ENCODE peak calls at places on chromosomes 3 and 15, in seven cellular contexts. F is A673, D is AG20443, P is NCI-H2107, Z is HFFc6, C is heart right ventricle, V is HEK293T. I is an unnamed sample.

GRCh38 chr3:136979684-136980083 is 21.9 kb downstream of the IL20RB start:
- DNase-seq in F (no peak), D (peak; percentile 33), P (no peak), Z (peak; percentile 64), C (no peak), V (peak; percentile 5), I (no peak)

GRCh38 chr3:1609416-1609815 is 489.2 kb upstream of the CNTN4 start:
- DNase-seq in F (peak; percentile 12), D (no peak), P (peak; percentile 7), Z (no peak), C (no peak), V (no peak), I (no peak)

GRCh38 chr3:186107148-186108105 is 1.5 kb downstream of the ETV5 start:
- DNase-seq in F (peak; percentile 89), D (peak; percentile 67), P (peak; percentile 84), Z (peak; percentile 37), C (peak; percentile 58), V (peak; percentile 57), I (peak; percentile 69)

GRCh38 chr3:186825294-186825821 is 17.2 kb upstream of the ADIPOQ start:
- DNase-seq in F (peak; percentile 53), D (peak; percentile 57), P (peak; percentile 63), Z (peak; percentile 69), C (no peak), V (no peak), I (no peak)

GRCh38 chr3:140186421-140186920 is 251.5 kb downstream of the CLSTN2 start:
- DNase-seq in F (peak; percentile 39), D (peak; percentile 19), P (no peak), Z (peak; percentile 14), C (no peak), V (no peak), I (no peak)

GRCh38 chr15:42065008-42065407 is 29.4 kb downstream of the PLA2G4D start:
- DNase-seq in F (no peak), D (no peak), P (no peak), Z (no peak), C (peak; percentile 34), V (no peak), I (peak; percentile 64)

GRCh38 chr3:101849714-101850326 is 506 bp downstream of the NFKBIZ start:
- DNase-seq in F (peak; percentile 61), D (peak; percentile 48), P (peak; percentile 25), Z (no peak), C (peak; percentile 59), V (peak; percentile 55), I (no peak)

GRCh38 chr3:80190051-80190450 is 422.3 kb upstream of the ROBO1 start:
- DNase-seq in F (peak; percentile 93), D (no peak), P (no peak), Z (no peak), C (no peak), V (peak; percentile 45), I (no peak)

GRCh38 chr3:189580190-189580589 is 51.0 kb upstream of the TP63 start:
- DNase-seq in F (no peak), D (no peak), P (no peak), Z (no peak), C (no peak), V (no peak), I (no peak)

GRCh38 chr15:99403597-99403996 is 152.3 kb downstream of the LRRC28 start:
- DNase-seq in F (no peak), D (no peak), P (no peak), Z (no peak), C (no peak), V (no peak), I (no peak)

GRCh38 chr3:151169700-151170224 is 33.3 kb downstream of the GPR171 start:
- DNase-seq in F (no peak), D (peak; percentile 32), P (no peak), Z (no peak), C (peak; percentile 30), V (no peak), I (no peak)

GRCh38 chr15:67307889-67308597 is 53.5 kb downstream of the IQCH start:
- DNase-seq in F (peak; percentile 70), D (no peak), P (no peak), Z (no peak), C (no peak), V (no peak), I (no peak)

GRCh38 chr15:42707068-42707467 is 29.9 kb downstream of the CDAN1 start:
- DNase-seq in F (no peak), D (peak; percentile 6), P (no peak), Z (no peak), C (no peak), V (no peak), I (no peak)

GRCh38 chr3:149579838-149580542 is 77.8 kb downstream of the WWTR1 start:
- DNase-seq in F (no peak), D (peak; percentile 16), P (no peak), Z (peak; percentile 60), C (no peak), V (no peak), I (no peak)

GRCh38 chr15:78840661-78841060 is 29.4 kb upstream of the ADAMTS7 start:
- DNase-seq in F (peak; percentile 40), D (no peak), P (no peak), Z (peak; percentile 8), C (no peak), V (no peak), I (no peak)

GRCh38 chr15:85667491-85668424 is 127.0 kb downstream of the KLHL25 start:
- DNase-seq in F (peak; percentile 71), D (peak; percentile 84), P (no peak), Z (peak; percentile 100), C (no peak), V (no peak), I (peak; percentile 53)

GRCh38 chr3:11534011-11534782 is 109.5 kb downstream of the VGLL4 start:
- DNase-seq in F (no peak), D (no peak), P (no peak), Z (no peak), C (no peak), V (no peak), I (no peak)

GRCh38 chr3:183449391-183449790 is 21.0 kb upstream of the MCF2L2 start:
- DNase-seq in F (no peak), D (no peak), P (no peak), Z (peak; percentile 15), C (no peak), V (peak; percentile 11), I (peak; percentile 10)

GRCh38 chr3:93910085-93910484 is 63.6 kb downstream of the PROS1 start:
- DNase-seq in F (no peak), D (no peak), P (no peak), Z (no peak), C (no peak), V (no peak), I (no peak)

GRCh38 chr15:69300129-69300588 is 1.4 kb downstream of the PAQR5 start:
- DNase-seq in F (no peak), D (no peak), P (no peak), Z (no peak), C (no peak), V (no peak), I (no peak)

GRCh38 chr3:17195192-17195611 is 310.4 kb downstream of the PLCL2 start:
- DNase-seq in F (no peak), D (peak; percentile 67), P (no peak), Z (no peak), C (no peak), V (peak; percentile 10), I (no peak)

GRCh38 chr3:161026612-161027217 is 78.4 kb downstream of the B3GALNT1 start:
- DNase-seq in F (no peak), D (no peak), P (no peak), Z (no peak), C (no peak), V (no peak), I (no peak)

GRCh38 chr15:97902140-97902780 is 58.2 kb upstream of the ARRDC4 start:
- DNase-seq in F (peak; percentile 82), D (peak; percentile 84), P (no peak), Z (peak; percentile 98), C (no peak), V (no peak), I (no peak)

GRCh38 chr3:150255416-150255815 is 152.7 kb upstream of the TSC22D2 start:
- DNase-seq in F (no peak), D (no peak), P (no peak), Z (no peak), C (peak; percentile 55), V (no peak), I (peak; percentile 7)

GRCh38 chr3:97994328-97994945 is 22.2 kb upstream of the RIOX2 start:
- DNase-seq in F (no peak), D (no peak), P (no peak), Z (no peak), C (no peak), V (no peak), I (peak; percentile 58)

GRCh38 chr3:107117922-107118576 is 259.2 kb upstream of the CCDC54 start:
- DNase-seq in F (peak; percentile 93), D (peak; percentile 85), P (no peak), Z (peak; percentile 64), C (no peak), V (peak; percentile 58), I (peak; percentile 16)

GRCh38 chr15:67460521-67460920 is 60.4 kb upstream of the C15orf61 start:
- DNase-seq in F (no peak), D (no peak), P (no peak), Z (no peak), C (no peak), V (no peak), I (no peak)

GRCh38 chr15:63449711-63450110 is 54.7 kb upstream of the USP3 start:
- DNase-seq in F (no peak), D (peak; percentile 52), P (no peak), Z (no peak), C (no peak), V (no peak), I (no peak)

GRCh38 chr3:187264051-187264450 is 27.5 kb downstream of the MASP1 start:
- DNase-seq in F (no peak), D (peak; percentile 54), P (no peak), Z (peak; percentile 84), C (no peak), V (peak; percentile 6), I (peak; percentile 72)

GRCh38 chr15:31266712-31267111 is 59.9 kb upstream of the KLF13 start:
- DNase-seq in F (no peak), D (peak; percentile 8), P (no peak), Z (no peak), C (no peak), V (no peak), I (no peak)

GRCh38 chr15:36251450-36251849 is 328.0 kb upstream of the CDIN1 start:
- DNase-seq in F (peak; percentile 1), D (peak; percentile 11), P (no peak), Z (peak; percentile 1), C (no peak), V (no peak), I (no peak)

GRCh38 chr3:31610700-31611275 is 78.1 kb downstream of the STT3B start:
- DNase-seq in F (peak; percentile 60), D (peak; percentile 38), P (no peak), Z (peak; percentile 55), C (no peak), V (peak; percentile 28), I (peak; percentile 23)

GRCh38 chr15:34275154-34275553 is 50.3 kb downstream of the EMC4 start:
- DNase-seq in F (no peak), D (no peak), P (no peak), Z (no peak), C (no peak), V (no peak), I (no peak)

GRCh38 chr15:69766156-69766555 is 313.5 kb downstream of the RPLP1 start:
- DNase-seq in F (no peak), D (no peak), P (no peak), Z (no peak), C (no peak), V (no peak), I (no peak)

GRCh38 chr3:70990723-70991122 is 592.8 kb downstream of the FOXP1 start:
- DNase-seq in F (no peak), D (no peak), P (no peak), Z (peak; percentile 6), C (no peak), V (no peak), I (no peak)

I was measured in HepG2.